ENCODE peak calls at places on chromosomes 13 and 19, in five cellular contexts. One of them, this sample, is unnamed.

GRCh38 chr13:100336795-100337516 is 248.1 kb downstream of the PCCA start:
- DNase-seq in activated naive CD8-positive, alpha-beta T cell treated with anti-CD3 and anti-CD28 coated beads, Interleukin-2, amount 50 U/mL, for 16 hours: no peak
- DNase-seq in thoracic aorta: no peak
- DNase-seq in NB4: no peak
- DNase-seq in breast epithelium: no peak
- DNase-seq in this sample: no peak

GRCh38 chr19:43318796-43319314 is 34.6 kb upstream of the CD177 start:
- DNase-seq in activated naive CD8-positive, alpha-beta T cell treated with anti-CD3 and anti-CD28 coated beads, Interleukin-2, amount 50 U/mL, for 16 hours: no peak
- DNase-seq in thoracic aorta: no peak
- DNase-seq in NB4: no peak
- DNase-seq in breast epithelium: no peak
- DNase-seq in this sample: no peak

GRCh38 chr19:743168-743687 is 7.7 kb upstream of the MISP start:
- DNase-seq in activated naive CD8-positive, alpha-beta T cell treated with anti-CD3 and anti-CD28 coated beads, Interleukin-2, amount 50 U/mL, for 16 hours: no peak
- DNase-seq in thoracic aorta: no peak
- DNase-seq in NB4: no peak
- DNase-seq in breast epithelium: no peak
- DNase-seq in this sample: no peak

GRCh38 chr13:23447927-23448326 is 14.4 kb upstream of the SACS start:
- DNase-seq in activated naive CD8-positive, alpha-beta T cell treated with anti-CD3 and anti-CD28 coated beads, Interleukin-2, amount 50 U/mL, for 16 hours: no peak
- DNase-seq in thoracic aorta: no peak
- DNase-seq in NB4: no peak
- DNase-seq in breast epithelium: no peak
- DNase-seq in this sample: no peak

GRCh38 chr19:5150902-5151741 is 182.2 kb downstream of the KDM4B start:
- DNase-seq in activated naive CD8-positive, alpha-beta T cell treated with anti-CD3 and anti-CD28 coated beads, Interleukin-2, amount 50 U/mL, for 16 hours: no peak
- DNase-seq in thoracic aorta: peak
- DNase-seq in NB4: no peak
- DNase-seq in breast epithelium: no peak
- DNase-seq in this sample: no peak

GRCh38 chr19:18321729-18322091 is 1.2 kb downstream of the LSM4 start:
- DNase-seq in activated naive CD8-positive, alpha-beta T cell treated with anti-CD3 and anti-CD28 coated beads, Interleukin-2, amount 50 U/mL, for 16 hours: no peak
- DNase-seq in thoracic aorta: no peak
- DNase-seq in NB4: peak
- DNase-seq in breast epithelium: no peak
- DNase-seq in this sample: peak

GRCh38 chr13:101757446-101758039 is 305.1 kb downstream of the ITGBL1 start:
- DNase-seq in activated naive CD8-positive, alpha-beta T cell treated with anti-CD3 and anti-CD28 coated beads, Interleukin-2, amount 50 U/mL, for 16 hours: no peak
- DNase-seq in thoracic aorta: no peak
- DNase-seq in NB4: peak
- DNase-seq in breast epithelium: no peak
- DNase-seq in this sample: peak

GRCh38 chr13:20869540-20869939 is 33.0 kb downstream of the XPO4 start:
- DNase-seq in activated naive CD8-positive, alpha-beta T cell treated with anti-CD3 and anti-CD28 coated beads, Interleukin-2, amount 50 U/mL, for 16 hours: no peak
- DNase-seq in thoracic aorta: no peak
- DNase-seq in NB4: no peak
- DNase-seq in breast epithelium: no peak
- DNase-seq in this sample: no peak

GRCh38 chr13:31053098-31053497 is 108.6 kb downstream of the HSPH1 start:
- DNase-seq in activated naive CD8-positive, alpha-beta T cell treated with anti-CD3 and anti-CD28 coated beads, Interleukin-2, amount 50 U/mL, for 16 hours: no peak
- DNase-seq in thoracic aorta: no peak
- DNase-seq in NB4: no peak
- DNase-seq in breast epithelium: peak
- DNase-seq in this sample: no peak

GRCh38 chr13:41365636-41366035 is 54.6 kb downstream of the NAA16 start:
- DNase-seq in activated naive CD8-positive, alpha-beta T cell treated with anti-CD3 and anti-CD28 coated beads, Interleukin-2, amount 50 U/mL, for 16 hours: no peak
- DNase-seq in thoracic aorta: no peak
- DNase-seq in NB4: no peak
- DNase-seq in breast epithelium: no peak
- DNase-seq in this sample: no peak

GRCh38 chr19:3184847-3185481 is 766 bp upstream of the NCLN start:
- DNase-seq in activated naive CD8-positive, alpha-beta T cell treated with anti-CD3 and anti-CD28 coated beads, Interleukin-2, amount 50 U/mL, for 16 hours: no peak
- DNase-seq in thoracic aorta: peak
- DNase-seq in NB4: no peak
- DNase-seq in breast epithelium: no peak
- DNase-seq in this sample: peak

GRCh38 chr13:106513025-106513424 is 22.4 kb downstream of the EFNB2 start:
- DNase-seq in activated naive CD8-positive, alpha-beta T cell treated with anti-CD3 and anti-CD28 coated beads, Interleukin-2, amount 50 U/mL, for 16 hours: no peak
- DNase-seq in thoracic aorta: no peak
- DNase-seq in NB4: no peak
- DNase-seq in breast epithelium: no peak
- DNase-seq in this sample: no peak

GRCh38 chr13:40114305-40114896 is 458.9 kb downstream of the COG6 start:
- DNase-seq in activated naive CD8-positive, alpha-beta T cell treated with anti-CD3 and anti-CD28 coated beads, Interleukin-2, amount 50 U/mL, for 16 hours: no peak
- DNase-seq in thoracic aorta: no peak
- DNase-seq in NB4: no peak
- DNase-seq in breast epithelium: no peak
- DNase-seq in this sample: no peak

GRCh38 chr13:39144941-39145533 is 106.8 kb downstream of the NHLRC3 start:
- DNase-seq in activated naive CD8-positive, alpha-beta T cell treated with anti-CD3 and anti-CD28 coated beads, Interleukin-2, amount 50 U/mL, for 16 hours: no peak
- DNase-seq in thoracic aorta: no peak
- DNase-seq in NB4: peak
- DNase-seq in breast epithelium: no peak
- DNase-seq in this sample: peak

GRCh38 chr13:45658586-45659235 is 43.2 kb upstream of the ERICH6B start:
- DNase-seq in activated naive CD8-positive, alpha-beta T cell treated with anti-CD3 and anti-CD28 coated beads, Interleukin-2, amount 50 U/mL, for 16 hours: no peak
- DNase-seq in thoracic aorta: no peak
- DNase-seq in NB4: no peak
- DNase-seq in breast epithelium: no peak
- DNase-seq in this sample: no peak

GRCh38 chr19:8423821-8424223 is 10.7 kb downstream of the MARCHF2 start:
- DNase-seq in activated naive CD8-positive, alpha-beta T cell treated with anti-CD3 and anti-CD28 coated beads, Interleukin-2, amount 50 U/mL, for 16 hours: no peak
- DNase-seq in thoracic aorta: peak
- DNase-seq in NB4: peak
- DNase-seq in breast epithelium: peak
- DNase-seq in this sample: peak

GRCh38 chr13:95352486-95352885 is 51.2 kb upstream of the ABCC4 start:
- DNase-seq in activated naive CD8-positive, alpha-beta T cell treated with anti-CD3 and anti-CD28 coated beads, Interleukin-2, amount 50 U/mL, for 16 hours: no peak
- DNase-seq in thoracic aorta: no peak
- DNase-seq in NB4: no peak
- DNase-seq in breast epithelium: no peak
- DNase-seq in this sample: no peak

GRCh38 chr13:54241719-54242118 is 1213.1 kb downstream of the OLFM4 start:
- DNase-seq in activated naive CD8-positive, alpha-beta T cell treated with anti-CD3 and anti-CD28 coated beads, Interleukin-2, amount 50 U/mL, for 16 hours: no peak
- DNase-seq in thoracic aorta: no peak
- DNase-seq in NB4: no peak
- DNase-seq in breast epithelium: no peak
- DNase-seq in this sample: no peak

GRCh38 chr19:18501351-18501750 is 20.5 kb downstream of the ELL start:
- DNase-seq in activated naive CD8-positive, alpha-beta T cell treated with anti-CD3 and anti-CD28 coated beads, Interleukin-2, amount 50 U/mL, for 16 hours: no peak
- DNase-seq in thoracic aorta: no peak
- DNase-seq in NB4: no peak
- DNase-seq in breast epithelium: no peak
- DNase-seq in this sample: no peak

GRCh38 chr13:112710855-112711527 is 21.2 kb downstream of the ATP11A start:
- DNase-seq in activated naive CD8-positive, alpha-beta T cell treated with anti-CD3 and anti-CD28 coated beads, Interleukin-2, amount 50 U/mL, for 16 hours: no peak
- DNase-seq in thoracic aorta: no peak
- DNase-seq in NB4: peak
- DNase-seq in breast epithelium: no peak
- DNase-seq in this sample: no peak

GRCh38 chr13:39493966-39494365 is 109.0 kb downstream of the LHFPL6 start:
- DNase-seq in activated naive CD8-positive, alpha-beta T cell treated with anti-CD3 and anti-CD28 coated beads, Interleukin-2, amount 50 U/mL, for 16 hours: no peak
- DNase-seq in thoracic aorta: no peak
- DNase-seq in NB4: no peak
- DNase-seq in breast epithelium: no peak
- DNase-seq in this sample: no peak

GRCh38 chr13:40974460-40975407 is 44.4 kb downstream of the ELF1 start:
- DNase-seq in activated naive CD8-positive, alpha-beta T cell treated with anti-CD3 and anti-CD28 coated beads, Interleukin-2, amount 50 U/mL, for 16 hours: no peak
- DNase-seq in thoracic aorta: no peak
- DNase-seq in NB4: peak
- DNase-seq in breast epithelium: no peak
- DNase-seq in this sample: peak

GRCh38 chr19:21023901-21024300 is 3.4 kb downstream of the ZNF430 start:
- DNase-seq in activated naive CD8-positive, alpha-beta T cell treated with anti-CD3 and anti-CD28 coated beads, Interleukin-2, amount 50 U/mL, for 16 hours: no peak
- DNase-seq in thoracic aorta: no peak
- DNase-seq in NB4: no peak
- DNase-seq in breast epithelium: no peak
- DNase-seq in this sample: no peak

GRCh38 chr13:46603165-46603603 is 50.2 kb downstream of the LRCH1 start:
- DNase-seq in activated naive CD8-positive, alpha-beta T cell treated with anti-CD3 and anti-CD28 coated beads, Interleukin-2, amount 50 U/mL, for 16 hours: no peak
- DNase-seq in thoracic aorta: no peak
- DNase-seq in NB4: peak
- DNase-seq in breast epithelium: no peak
- DNase-seq in this sample: peak

GRCh38 chr13:28489536-28489935 is 5.4 kb downstream of the FLT1 start:
- DNase-seq in activated naive CD8-positive, alpha-beta T cell treated with anti-CD3 and anti-CD28 coated beads, Interleukin-2, amount 50 U/mL, for 16 hours: no peak
- DNase-seq in thoracic aorta: no peak
- DNase-seq in NB4: peak
- DNase-seq in breast epithelium: no peak
- DNase-seq in this sample: peak

GRCh38 chr19:57583521-57584416 is at the start of gene ZIK1:
- DNase-seq in activated naive CD8-positive, alpha-beta T cell treated with anti-CD3 and anti-CD28 coated beads, Interleukin-2, amount 50 U/mL, for 16 hours: peak
- DNase-seq in thoracic aorta: peak
- DNase-seq in NB4: peak
- DNase-seq in breast epithelium: peak
- DNase-seq in this sample: peak

GRCh38 chr13:79549355-79550106 is 68.6 kb downstream of the NDFIP2 start:
- DNase-seq in activated naive CD8-positive, alpha-beta T cell treated with anti-CD3 and anti-CD28 coated beads, Interleukin-2, amount 50 U/mL, for 16 hours: no peak
- DNase-seq in thoracic aorta: no peak
- DNase-seq in NB4: no peak
- DNase-seq in breast epithelium: no peak
- DNase-seq in this sample: no peak

GRCh38 chr19:19193926-19194325 is 1.9 kb downstream of the RFXANK start:
- DNase-seq in activated naive CD8-positive, alpha-beta T cell treated with anti-CD3 and anti-CD28 coated beads, Interleukin-2, amount 50 U/mL, for 16 hours: no peak
- DNase-seq in thoracic aorta: no peak
- DNase-seq in NB4: no peak
- DNase-seq in breast epithelium: no peak
- DNase-seq in this sample: no peak

This sample was measured in MV-4-11.